ENCODE peak calls at places on chromosomes 2 and 18, in nine cellular contexts. K is IMR-90, E is cardiac muscle cell, Y is thyroid gland, O is mesothelial cell of epicardium, L is A549, R is GM06990, B is HCT116, M is foreskin fibroblast. F is an unnamed sample.

GRCh38 chr18:78912336-78912735 is 67.3 kb upstream of the SALL3 start:
- DNase-seq in K (no peak), E (no peak), Y (no peak), O (no peak), L (no peak), R (no peak), B (no peak), M (no peak), F (no peak)

GRCh38 chr2:1892529-1893250 is 148.4 kb upstream of the PXDN start:
- DNase-seq in K (no peak), E (no peak), Y (no peak), O (no peak), L (no peak), R (no peak), B (no peak), M (no peak), F (no peak)

GRCh38 chr2:66334237-66335054 is 100.5 kb upstream of the MEIS1 start:
- DNase-seq in K (no peak), E (peak), Y (no peak), O (no peak), L (peak), R (no peak), B (no peak), M (no peak), F (no peak)

GRCh38 chr2:235923859-235924674 is 244.1 kb downstream of the GBX2 start:
- DNase-seq in K (no peak), E (no peak), Y (no peak), O (no peak), L (no peak), R (no peak), B (no peak), M (no peak), F (no peak)

GRCh38 chr2:128282246-128282975 is 36.3 kb downstream of the HS6ST1 start:
- DNase-seq in K (no peak), E (no peak), Y (no peak), O (no peak), L (no peak), R (no peak), B (no peak), M (no peak), F (no peak)

GRCh38 chr2:86305195-86305975 is 32.0 kb downstream of the REEP1 start:
- DNase-seq in K (no peak), E (no peak), Y (no peak), O (no peak), L (no peak), R (no peak), B (no peak), M (no peak), F (no peak)

GRCh38 chr2:102455061-102455670 is 17.9 kb upstream of the SLC9A4 start:
- DNase-seq in K (no peak), E (no peak), Y (no peak), O (no peak), L (no peak), R (no peak), B (no peak), M (no peak), F (no peak)

GRCh38 chr2:158144914-158145625 is 43.4 kb downstream of the UPP2 start:
- DNase-seq in K (no peak), E (no peak), Y (no peak), O (no peak), L (no peak), R (no peak), B (peak), M (no peak), F (no peak)

GRCh38 chr18:5106730-5107129 is 90.3 kb downstream of the AKAIN1 start:
- DNase-seq in K (no peak), E (no peak), Y (no peak), O (no peak), L (peak), R (peak), B (no peak), M (no peak), F (no peak)

GRCh38 chr2:64142817-64143153 is 1.4 kb downstream of the PELI1 start:
- DNase-seq in K (peak), E (no peak), Y (no peak), O (no peak), L (no peak), R (peak), B (no peak), M (no peak), F (peak)

GRCh38 chr2:101846973-101847372 is 144.8 kb upstream of the IL1R2 start:
- DNase-seq in K (peak), E (no peak), Y (no peak), O (no peak), L (no peak), R (no peak), B (no peak), M (no peak), F (no peak)

GRCh38 chr2:16773080-16773713 is 107.6 kb upstream of the CYRIA start:
- DNase-seq in K (peak), E (peak), Y (peak), O (no peak), L (peak), R (no peak), B (peak), M (peak), F (peak)

GRCh38 chr2:187874786-187875185 is 320.6 kb upstream of the TFPI start:
- DNase-seq in K (peak), E (no peak), Y (no peak), O (no peak), L (no peak), R (no peak), B (no peak), M (no peak), F (no peak)

GRCh38 chr2:33420726-33421125 is 55.7 kb upstream of the RASGRP3 start:
- DNase-seq in K (peak), E (no peak), Y (no peak), O (no peak), L (no peak), R (no peak), B (no peak), M (peak), F (no peak)

DNA sequence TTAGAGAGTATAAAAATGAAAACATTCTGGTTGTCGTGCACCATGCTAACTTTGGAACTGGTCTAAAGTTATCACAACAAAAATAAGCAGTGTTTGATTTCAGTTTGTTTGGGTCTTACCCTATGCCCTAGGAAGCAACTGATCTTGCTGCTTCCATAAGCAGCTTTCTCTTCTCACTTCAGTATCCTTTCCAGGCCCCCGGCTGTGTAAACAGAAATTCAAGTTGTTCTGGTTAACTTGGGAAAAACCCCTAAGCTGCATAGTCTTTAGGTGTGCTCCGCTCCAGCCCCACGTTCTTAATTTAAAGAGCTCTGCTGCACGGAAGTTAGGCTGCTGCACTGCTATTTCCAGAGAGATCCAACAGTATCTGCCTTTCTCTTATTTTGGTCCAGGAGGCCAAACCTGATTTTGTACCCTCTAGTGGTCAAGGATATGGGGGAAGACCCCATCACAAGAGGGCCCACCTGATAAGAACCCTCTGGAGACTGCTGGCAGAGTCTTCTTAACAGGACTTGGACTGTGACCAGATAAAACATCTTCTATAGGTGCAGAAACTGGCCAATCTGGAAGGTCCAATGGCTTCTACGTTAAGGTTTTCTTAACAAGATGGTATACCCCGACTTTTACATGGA is 69.1 kb downstream of the FEZ2 start:
- DNase-seq in K (no peak), E (no peak), Y (no peak), O (no peak), L (no peak), R (no peak), B (no peak), M (no peak), F (no peak)
- TF ChIP-seq CTCF in K (no peak), E (no peak), Y (no peak), O (no peak), L (no peak), R (no peak), B (no peak), M (no peak), F (no peak)

DNA sequence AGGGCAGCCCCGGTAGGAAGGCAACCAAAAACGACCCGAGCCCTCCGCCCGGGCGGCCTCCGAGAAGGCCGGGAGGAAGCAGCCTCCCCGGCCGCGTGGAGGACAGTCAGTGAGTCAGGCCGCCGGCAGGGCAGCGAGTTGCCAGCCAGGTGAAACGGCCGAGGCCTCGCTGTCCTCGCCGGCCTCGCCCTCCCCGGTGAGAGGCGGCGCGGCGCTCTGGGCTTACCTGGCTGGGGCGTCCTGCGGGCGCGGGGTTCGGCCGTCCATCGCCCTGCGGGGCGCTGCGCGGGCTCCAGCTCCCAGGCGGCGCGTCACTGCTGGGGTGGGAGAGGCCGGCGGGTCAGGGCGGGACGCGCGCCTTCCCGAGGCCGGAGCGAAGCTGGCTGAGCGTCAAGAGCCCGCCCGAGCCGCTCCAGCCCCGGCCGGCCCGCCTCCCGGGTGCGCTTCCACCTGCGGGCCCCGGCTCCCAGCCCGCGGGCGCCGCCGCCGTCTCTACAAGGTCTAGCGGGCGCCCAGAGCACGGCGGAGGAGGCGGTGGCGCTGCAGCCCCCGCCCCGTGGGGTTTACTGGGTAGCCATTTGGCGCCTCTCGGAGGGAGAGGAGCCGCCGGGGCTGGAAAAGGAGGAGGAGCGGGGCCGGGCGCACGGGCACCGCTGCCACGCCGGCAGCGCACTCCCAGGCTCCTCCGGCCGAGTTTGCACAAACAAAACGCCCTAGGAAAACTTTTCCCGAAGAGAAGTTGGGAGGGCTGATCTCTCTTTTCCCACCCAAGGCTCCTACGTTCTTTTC is 499 bp downstream of the COBLL1 start:
- DNase-seq in K (peak), E (peak), Y (peak), O (peak), L (peak), R (peak), B (peak), M (peak), F (peak)
- TF ChIP-seq CTCF in K (peak), E (no peak), Y (peak), O (no peak), L (peak), R (peak), B (peak), M (peak), F (no peak)

DNA sequence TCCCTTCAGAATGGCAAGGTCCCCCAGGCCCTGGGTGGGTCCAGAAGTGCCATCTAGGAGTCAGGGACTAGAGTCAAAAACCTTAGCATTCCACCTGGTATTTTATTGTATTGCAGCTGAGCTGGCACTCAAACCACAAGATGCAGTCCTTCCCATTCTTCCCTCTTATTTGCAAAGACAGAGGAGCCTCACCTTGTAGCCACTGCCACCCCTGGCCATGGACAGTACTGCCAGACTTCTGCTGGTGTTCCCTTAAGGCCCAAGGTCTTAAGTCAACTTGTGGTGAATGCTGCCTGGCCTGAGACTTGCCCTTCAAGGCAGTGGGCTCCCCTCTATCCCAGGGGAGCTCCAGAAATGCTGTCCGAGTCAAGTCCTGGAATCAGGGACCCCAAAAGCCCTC is 6.9 kb downstream of the UGT1A10 start:
- DNase-seq in K (no peak), E (peak), Y (peak), O (no peak), L (peak), R (no peak), B (peak), M (no peak), F (no peak)
- TF ChIP-seq CTCF in K (peak), E (peak), Y (no peak), O (no peak), L (no peak), R (no peak), B (no peak), M (no peak), F (no peak)

DNA sequence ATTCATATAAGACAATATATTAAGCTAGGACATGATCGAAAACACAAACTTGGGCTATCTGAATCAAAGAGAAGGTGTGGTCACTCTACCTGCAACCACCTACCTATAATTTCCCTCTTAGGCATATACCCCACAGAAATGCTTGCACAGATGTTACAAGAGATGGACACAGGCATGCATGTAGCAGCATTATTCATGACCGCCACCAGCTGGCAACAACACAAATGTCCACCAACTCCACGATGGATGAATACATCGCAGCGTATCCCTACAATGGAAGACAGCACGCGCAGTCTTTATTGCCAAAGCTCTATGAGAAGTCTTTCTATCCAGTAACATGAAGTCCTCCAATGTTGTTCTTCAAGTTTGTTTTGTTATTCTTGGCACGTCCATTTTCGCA is 90.8 kb downstream of the ARL4C start:
- DNase-seq in K (no peak), E (no peak), Y (no peak), O (no peak), L (peak), R (no peak), B (no peak), M (no peak), F (no peak)
- TF ChIP-seq CTCF in K (no peak), E (no peak), Y (no peak), O (no peak), L (peak), R (no peak), B (peak), M (no peak), F (no peak)

GRCh38 chr2:218271865-218272530 is 1.7 kb downstream of the PNKD start:
- DNase-seq in K (no peak), E (no peak), Y (no peak), O (no peak), L (no peak), R (no peak), B (no peak), M (no peak), F (no peak)

GRCh38 chr2:218272531-218273212 is 2.4 kb downstream of the PNKD start:
- DNase-seq in K (peak), E (peak), Y (peak), O (peak), L (peak), R (peak), B (peak), M (peak), F (peak)

GRCh38 chr2:218270721-218271486 is 585 bp downstream of the PNKD start:
- DNase-seq in K (no peak), E (no peak), Y (no peak), O (no peak), L (no peak), R (no peak), B (no peak), M (peak), F (no peak)

GRCh38 chr2:218271487-218271797 is 1.1 kb downstream of the PNKD start:
- DNase-seq in K (no peak), E (no peak), Y (peak), O (no peak), L (no peak), R (no peak), B (no peak), M (no peak), F (no peak)

GRCh38 chr2:218269900-218270720 is at the start of the genes AAMP and PNKD:
- DNase-seq in K (peak), E (peak), Y (peak), O (peak), L (peak), R (peak), B (peak), M (peak), F (peak)
- TF ChIP-seq CTCF in K (peak), E (peak), Y (peak), O (no peak), L (no peak), R (peak), B (no peak), M (no peak), F (no peak)

DNA sequence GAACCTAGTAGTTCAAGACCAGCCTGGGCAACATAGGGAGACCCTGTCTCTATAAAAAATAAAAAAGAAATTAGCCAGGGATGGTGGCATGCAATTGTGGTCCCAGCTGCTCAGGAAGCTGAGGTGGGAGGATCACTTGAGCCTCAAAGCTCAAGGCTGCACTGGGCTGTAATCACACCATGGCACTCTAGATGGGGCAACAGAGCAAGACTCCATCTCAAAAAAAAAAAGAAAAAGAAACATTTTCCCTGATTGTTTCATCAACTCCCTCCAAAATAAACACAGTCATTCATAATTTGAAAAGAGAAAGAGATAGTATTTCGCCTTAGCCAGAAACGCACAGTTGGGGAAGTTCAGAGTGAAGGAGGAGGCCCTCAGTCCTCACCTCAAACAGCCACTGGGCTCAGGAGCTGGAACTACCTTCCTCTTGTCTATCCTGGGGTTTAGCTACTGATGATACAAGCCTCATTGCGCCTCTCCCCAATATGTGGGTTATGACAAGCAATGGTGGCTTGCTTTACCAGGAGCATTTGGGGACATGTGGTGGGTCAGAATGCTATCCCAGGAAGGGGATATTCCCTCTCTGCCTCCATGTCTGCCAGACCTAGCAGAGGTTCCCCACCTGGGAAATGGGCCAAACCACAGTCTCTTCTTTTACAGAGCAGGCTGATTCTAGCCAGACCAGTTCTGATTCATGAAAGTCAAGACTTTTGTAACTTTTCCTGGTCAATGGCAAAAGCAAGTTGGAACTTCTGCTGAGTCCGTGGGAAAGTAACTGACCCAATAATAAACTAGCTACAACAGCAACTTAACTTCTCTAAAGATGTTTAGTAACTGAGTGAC is 22.2 kb upstream of the TMEM87B start:
- DNase-seq in K (peak), E (peak), Y (peak), O (no peak), L (no peak), R (no peak), B (peak), M (peak), F (no peak)
- TF ChIP-seq CTCF in K (no peak), E (peak), Y (no peak), O (no peak), L (no peak), R (no peak), B (no peak), M (no peak), F (no peak)

DNA sequence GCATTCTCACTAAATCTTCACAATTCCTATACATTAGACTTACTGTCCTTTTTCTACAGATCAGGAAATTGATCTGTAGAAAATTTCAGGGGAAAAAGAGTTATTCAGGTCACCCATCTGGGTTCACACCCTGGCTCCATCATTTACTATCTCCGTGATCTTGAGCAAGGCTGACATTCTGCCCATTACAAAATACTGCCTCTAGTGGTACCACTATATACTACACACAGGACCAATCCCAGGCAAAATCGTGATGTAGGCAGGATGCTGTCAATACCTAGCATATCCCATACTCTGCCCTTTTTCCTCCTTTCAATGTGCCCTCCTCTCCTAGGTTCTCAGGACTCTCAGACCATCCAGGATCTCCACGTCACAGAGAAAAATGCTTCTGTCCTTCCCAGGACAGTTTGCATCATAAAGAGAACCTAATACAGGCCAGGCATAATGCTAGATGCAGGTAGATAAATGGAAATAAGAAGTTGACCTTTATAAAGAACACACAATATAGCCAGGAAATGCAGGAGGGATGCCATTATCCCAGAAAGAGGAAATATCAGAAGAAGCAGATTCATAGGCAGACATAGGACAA is 101.9 kb downstream of the CDH20 start:
- DNase-seq in K (peak), E (peak), Y (no peak), O (no peak), L (peak), R (no peak), B (peak), M (peak), F (peak)
- TF ChIP-seq CTCF in K (peak), E (peak), Y (no peak), O (peak), L (peak), R (peak), B (no peak), M (peak), F (peak)